ENCODE peak calls at places on chromosomes 12 and 14, in eight cellular contexts. D is left cardiac atrium; M is NCI-H774; R is kidney glomerular epithelial cell; W is Calu3; A is stimulated activated CD4-positive, alpha-beta T cell treated with anti-CD3 and anti-CD28 coated beads, Interleukin-15, amount 100 ng/mL, for 24 hours; L is NCI-H345; T is left ventricle myocardium superior. Y is an unnamed sample.

GRCh38 chr12:80101126-80101525 is 1.8 kb downstream of the OTOGL start:
- DNase-seq in D (no peak), M (peak), R (peak), W (no peak), A (no peak), L (peak), T (no peak), Y (no peak)

GRCh38 chr12:105252901-105253300 is 16.9 kb upstream of the APPL2 start:
- DNase-seq in D (no peak), M (no peak), R (no peak), W (no peak), A (no peak), L (no peak), T (no peak), Y (no peak)

GRCh38 chr14:81234268-81234667 is 13.5 kb upstream of the GTF2A1 start:
- DNase-seq in D (no peak), M (no peak), R (no peak), W (no peak), A (no peak), L (no peak), T (no peak), Y (no peak)

GRCh38 chr14:85607571-85608219 is 77.8 kb downstream of the FLRT2 start:
- DNase-seq in D (no peak), M (no peak), R (peak), W (no peak), A (no peak), L (no peak), T (no peak), Y (no peak)

GRCh38 chr12:108768591-108769500 is 37.5 kb upstream of the CORO1C start:
- DNase-seq in D (peak), M (no peak), R (no peak), W (peak), A (peak), L (no peak), T (peak), Y (no peak)

GRCh38 chr14:57136669-57137068 is 132.0 kb downstream of the EXOC5 start:
- DNase-seq in D (peak), M (no peak), R (no peak), W (no peak), A (no peak), L (peak), T (peak), Y (peak)

GRCh38 chr12:107894589-107894988 is 120.1 kb downstream of the ASCL4 start:
- DNase-seq in D (no peak), M (no peak), R (no peak), W (no peak), A (no peak), L (no peak), T (no peak), Y (no peak)

GRCh38 chr14:102437997-102438922 is 71.3 kb downstream of the ANKRD9 start:
- DNase-seq in D (peak), M (peak), R (peak), W (peak), A (peak), L (peak), T (peak), Y (no peak)

GRCh38 chr12:124947561-124948398 is 33.3 kb upstream of the UBC start:
- DNase-seq in D (no peak), M (no peak), R (no peak), W (no peak), A (no peak), L (no peak), T (peak), Y (no peak)

GRCh38 chr12:112261559-112261958 is 120.7 kb downstream of the HECTD4 start:
- DNase-seq in D (no peak), M (no peak), R (no peak), W (peak), A (no peak), L (no peak), T (no peak), Y (peak)

GRCh38 chr14:99727096-99727870 is 43.2 kb downstream of the CYP46A1 start:
- DNase-seq in D (no peak), M (no peak), R (no peak), W (no peak), A (no peak), L (no peak), T (no peak), Y (no peak)

GRCh38 chr14:98114122-98114895 is 1157.7 kb downstream of the BCL11B start:
- DNase-seq in D (no peak), M (no peak), R (peak), W (no peak), A (no peak), L (no peak), T (no peak), Y (no peak)

GRCh38 chr12:123933214-123933613 is 39.4 kb downstream of the CCDC92 start:
- DNase-seq in D (no peak), M (no peak), R (no peak), W (no peak), A (no peak), L (no peak), T (no peak), Y (no peak)

GRCh38 chr14:55383541-55384140 is 28.0 kb downstream of the ATG14 start:
- DNase-seq in D (no peak), M (no peak), R (no peak), W (no peak), A (no peak), L (no peak), T (no peak), Y (no peak)

GRCh38 chr14:91322623-91323022 is 78.1 kb upstream of the GPR68 start:
- DNase-seq in D (no peak), M (no peak), R (no peak), W (no peak), A (no peak), L (no peak), T (no peak), Y (no peak)

GRCh38 chr12:29582677-29583076 is 85.2 kb upstream of the OVCH1 start:
- DNase-seq in D (peak), M (no peak), R (no peak), W (no peak), A (no peak), L (no peak), T (peak), Y (no peak)

GRCh38 chr12:9872743-9873142 is 3.6 kb upstream of the CLEC2B start:
- DNase-seq in D (no peak), M (no peak), R (no peak), W (no peak), A (no peak), L (no peak), T (peak), Y (no peak)

GRCh38 chr12:30989754-30990153 is 63.2 kb downstream of the TSPAN11 start:
- DNase-seq in D (peak), M (peak), R (no peak), W (peak), A (peak), L (peak), T (peak), Y (no peak)

GRCh38 chr14:59371762-59372161 is 93.4 kb downstream of the GPR135 start:
- DNase-seq in D (no peak), M (no peak), R (no peak), W (no peak), A (no peak), L (no peak), T (no peak), Y (no peak)

Y was measured in anterior cingulate cortex.